ENCODE peak calls at places on chromosomes 12 and 14, in nine cellular contexts. One of them, this sample, is unnamed.

GRCh38 chr14:67973415-67973814 is 153.8 kb downstream of the RAD51B start:
- DNase-seq in ovary: no peak
- DNase-seq in upper lobe of right lung: no peak
- DNase-seq in sigmoid colon: no peak
- DNase-seq in heart left ventricle: no peak
- DNase-seq in gastrocnemius medialis: no peak
- DNase-seq in pancreas: no peak
- DNase-seq in effector memory CD4-positive, alpha-beta T cell: no peak
- DNase-seq in bronchial epithelial cell: no peak
- DNase-seq in this sample: no peak

GRCh38 chr12:124795081-124795948 is 68.3 kb downstream of the SCARB1 start:
- DNase-seq in pancreas: no peak
- DNase-seq in sigmoid colon: no peak
- DNase-seq in ovary: no peak
- DNase-seq in effector memory CD4-positive, alpha-beta T cell: no peak
- DNase-seq in bronchial epithelial cell: no peak
- DNase-seq in gastrocnemius medialis: no peak
- DNase-seq in heart left ventricle: no peak
- DNase-seq in upper lobe of right lung: no peak
- DNase-seq in this sample: no peak

GRCh38 chr12:32003654-32004053 is 44.4 kb downstream of the RESF1 start:
- DNase-seq in upper lobe of right lung: no peak
- DNase-seq in ovary: no peak
- DNase-seq in sigmoid colon: no peak
- DNase-seq in heart left ventricle: no peak
- DNase-seq in bronchial epithelial cell: no peak
- DNase-seq in effector memory CD4-positive, alpha-beta T cell: no peak
- DNase-seq in pancreas: no peak
- DNase-seq in gastrocnemius medialis: no peak
- DNase-seq in this sample: no peak

GRCh38 chr12:19882418-19882817 is 443.1 kb downstream of the AEBP2 start:
- DNase-seq in sigmoid colon: peak; percentile 59
- DNase-seq in heart left ventricle: no peak
- DNase-seq in gastrocnemius medialis: no peak
- DNase-seq in bronchial epithelial cell: no peak
- DNase-seq in pancreas: no peak
- DNase-seq in upper lobe of right lung: no peak
- DNase-seq in effector memory CD4-positive, alpha-beta T cell: no peak
- DNase-seq in ovary: no peak
- DNase-seq in this sample: no peak

GRCh38 chr14:81523616-81524015 is 10.0 kb downstream of the SEL1L start:
- DNase-seq in pancreas: no peak
- DNase-seq in heart left ventricle: no peak
- DNase-seq in ovary: no peak
- DNase-seq in gastrocnemius medialis: no peak
- DNase-seq in bronchial epithelial cell: no peak
- DNase-seq in sigmoid colon: no peak
- DNase-seq in effector memory CD4-positive, alpha-beta T cell: no peak
- DNase-seq in upper lobe of right lung: no peak
- DNase-seq in this sample: no peak

GRCh38 chr12:78885466-78885865 is 20.9 kb downstream of the SYT1 start:
- DNase-seq in effector memory CD4-positive, alpha-beta T cell: no peak
- DNase-seq in sigmoid colon: no peak
- DNase-seq in gastrocnemius medialis: no peak
- DNase-seq in upper lobe of right lung: no peak
- DNase-seq in ovary: no peak
- DNase-seq in heart left ventricle: no peak
- DNase-seq in pancreas: no peak
- DNase-seq in bronchial epithelial cell: no peak
- DNase-seq in this sample: no peak

GRCh38 chr14:105426416-105427130 is 6.9 kb downstream of the MTA1 start:
- DNase-seq in heart left ventricle: no peak
- DNase-seq in bronchial epithelial cell: no peak
- DNase-seq in effector memory CD4-positive, alpha-beta T cell: no peak
- DNase-seq in pancreas: no peak
- DNase-seq in sigmoid colon: no peak
- DNase-seq in gastrocnemius medialis: no peak
- DNase-seq in ovary: no peak
- DNase-seq in upper lobe of right lung: no peak
- DNase-seq in this sample: no peak

GRCh38 chr14:99755068-99755405 is 38.2 kb upstream of the EML1 start:
- DNase-seq in effector memory CD4-positive, alpha-beta T cell: no peak
- DNase-seq in pancreas: no peak
- DNase-seq in upper lobe of right lung: peak; percentile 51
- DNase-seq in gastrocnemius medialis: no peak
- DNase-seq in bronchial epithelial cell: no peak
- DNase-seq in sigmoid colon: no peak
- DNase-seq in heart left ventricle: no peak
- DNase-seq in ovary: no peak
- DNase-seq in this sample: no peak

GRCh38 chr14:68856572-68856971 is 63.7 kb upstream of the ZFP36L1 start:
- DNase-seq in gastrocnemius medialis: no peak
- DNase-seq in heart left ventricle: no peak
- DNase-seq in upper lobe of right lung: no peak
- DNase-seq in effector memory CD4-positive, alpha-beta T cell: no peak
- DNase-seq in sigmoid colon: no peak
- DNase-seq in ovary: no peak
- DNase-seq in bronchial epithelial cell: no peak
- DNase-seq in pancreas: no peak
- DNase-seq in this sample: no peak

GRCh38 chr12:11584213-11584855 is 65.1 kb upstream of the ETV6 start:
- DNase-seq in pancreas: no peak
- DNase-seq in bronchial epithelial cell: no peak
- DNase-seq in heart left ventricle: no peak
- DNase-seq in upper lobe of right lung: no peak
- DNase-seq in sigmoid colon: no peak
- DNase-seq in gastrocnemius medialis: no peak
- DNase-seq in ovary: no peak
- DNase-seq in effector memory CD4-positive, alpha-beta T cell: no peak
- DNase-seq in this sample: no peak

GRCh38 chr14:81169711-81170103 is 51.1 kb downstream of the GTF2A1 start:
- DNase-seq in pancreas: peak; percentile 59
- DNase-seq in ovary: peak; percentile 51
- DNase-seq in sigmoid colon: peak; percentile 87
- DNase-seq in gastrocnemius medialis: peak; percentile 54
- DNase-seq in effector memory CD4-positive, alpha-beta T cell: no peak
- DNase-seq in bronchial epithelial cell: no peak
- DNase-seq in heart left ventricle: peak; percentile 70
- DNase-seq in upper lobe of right lung: peak; percentile 83
- DNase-seq in this sample: no peak

GRCh38 chr12:47190905-47191304 is 111.1 kb upstream of the AMIGO2 start:
- DNase-seq in heart left ventricle: no peak
- DNase-seq in gastrocnemius medialis: no peak
- DNase-seq in bronchial epithelial cell: no peak
- DNase-seq in upper lobe of right lung: no peak
- DNase-seq in sigmoid colon: no peak
- DNase-seq in effector memory CD4-positive, alpha-beta T cell: no peak
- DNase-seq in pancreas: no peak
- DNase-seq in ovary: no peak
- DNase-seq in this sample: no peak

GRCh38 chr12:9883175-9883574 is 1.9 kb downstream of the KLRF2 start:
- DNase-seq in upper lobe of right lung: no peak
- DNase-seq in sigmoid colon: no peak
- DNase-seq in pancreas: no peak
- DNase-seq in bronchial epithelial cell: peak; percentile 69
- DNase-seq in heart left ventricle: no peak
- DNase-seq in gastrocnemius medialis: no peak
- DNase-seq in ovary: no peak
- DNase-seq in effector memory CD4-positive, alpha-beta T cell: no peak
- DNase-seq in this sample: no peak

GRCh38 chr14:105213396-105213795 is 32.3 kb upstream of the NUDT14 start:
- DNase-seq in bronchial epithelial cell: no peak
- DNase-seq in upper lobe of right lung: no peak
- DNase-seq in sigmoid colon: no peak
- DNase-seq in gastrocnemius medialis: no peak
- DNase-seq in effector memory CD4-positive, alpha-beta T cell: no peak
- DNase-seq in pancreas: no peak
- DNase-seq in ovary: no peak
- DNase-seq in heart left ventricle: no peak
- DNase-seq in this sample: no peak

GRCh38 chr12:63150255-63151060 is 543 bp downstream of the AVPR1A start:
- DNase-seq in effector memory CD4-positive, alpha-beta T cell: no peak
- DNase-seq in ovary: no peak
- DNase-seq in gastrocnemius medialis: no peak
- DNase-seq in upper lobe of right lung: peak; percentile 64
- DNase-seq in sigmoid colon: no peak
- DNase-seq in pancreas: peak; percentile 78
- DNase-seq in bronchial epithelial cell: no peak
- DNase-seq in heart left ventricle: peak; percentile 25
- DNase-seq in this sample: no peak

GRCh38 chr12:63154560-63154959 is 3.6 kb upstream of the AVPR1A start:
- DNase-seq in effector memory CD4-positive, alpha-beta T cell: no peak
- DNase-seq in sigmoid colon: no peak
- DNase-seq in heart left ventricle: no peak
- DNase-seq in pancreas: no peak
- DNase-seq in ovary: no peak
- DNase-seq in bronchial epithelial cell: no peak
- DNase-seq in upper lobe of right lung: no peak
- DNase-seq in gastrocnemius medialis: no peak
- DNase-seq in this sample: no peak

GRCh38 chr12:63149884-63150254 is 1.1 kb downstream of the AVPR1A start:
- DNase-seq in sigmoid colon: no peak
- DNase-seq in heart left ventricle: no peak
- DNase-seq in effector memory CD4-positive, alpha-beta T cell: no peak
- DNase-seq in ovary: no peak
- DNase-seq in bronchial epithelial cell: no peak
- DNase-seq in gastrocnemius medialis: no peak
- DNase-seq in upper lobe of right lung: no peak
- DNase-seq in pancreas: no peak
- DNase-seq in this sample: no peak

GRCh38 chr12:63151898-63152700 is 1.1 kb upstream of the AVPR1A start:
- DNase-seq in sigmoid colon: no peak
- DNase-seq in effector memory CD4-positive, alpha-beta T cell: no peak
- DNase-seq in gastrocnemius medialis: peak; percentile 1
- DNase-seq in upper lobe of right lung: no peak
- DNase-seq in pancreas: peak; percentile 28
- DNase-seq in ovary: peak; percentile 13
- DNase-seq in bronchial epithelial cell: peak; percentile 44
- DNase-seq in heart left ventricle: peak; percentile 38
- DNase-seq in this sample: no peak

GRCh38 chr12:63151061-63151897 is at the start of gene AVPR1A:
- DNase-seq in bronchial epithelial cell: no peak
- DNase-seq in ovary: no peak
- DNase-seq in pancreas: peak; percentile 32
- DNase-seq in heart left ventricle: peak; percentile 49
- DNase-seq in sigmoid colon: no peak
- DNase-seq in gastrocnemius medialis: peak; percentile 5
- DNase-seq in effector memory CD4-positive, alpha-beta T cell: no peak
- DNase-seq in upper lobe of right lung: no peak
- DNase-seq in this sample: no peak
- H3K4me3 ChIP-seq in bronchial epithelial cell: peak within 1 kb of the TSS; percentile 8
- H3K4me3 ChIP-seq in ovary: peak within 1 kb of the TSS; percentile 47
- H3K4me3 ChIP-seq in pancreas: peak within 1 kb of the TSS; percentile 19
- H3K4me3 ChIP-seq in heart left ventricle: peak within 1 kb of the TSS; percentile 51
- H3K4me3 ChIP-seq in sigmoid colon: peak within 1 kb of the TSS; percentile 40
- H3K4me3 ChIP-seq in gastrocnemius medialis: peak within 1 kb of the TSS; percentile 47
- H3K4me3 ChIP-seq in effector memory CD4-positive, alpha-beta T cell: no peak within 1 kb of the TSS
- H3K4me3 ChIP-seq in upper lobe of right lung: peak within 1 kb of the TSS; percentile 23
- H3K4me3 ChIP-seq in this sample: no peak within 1 kb of the TSS

GRCh38 chr14:95452176-95452889 is 64.1 kb downstream of the SYNE3 start:
- DNase-seq in effector memory CD4-positive, alpha-beta T cell: no peak
- DNase-seq in heart left ventricle: no peak
- DNase-seq in pancreas: no peak
- DNase-seq in sigmoid colon: no peak
- DNase-seq in upper lobe of right lung: no peak
- DNase-seq in bronchial epithelial cell: peak; percentile 9
- DNase-seq in gastrocnemius medialis: no peak
- DNase-seq in ovary: no peak
- DNase-seq in this sample: no peak
- H3K36me3 ChIP-seq in effector memory CD4-positive, alpha-beta T cell: peaks cover 92% of the 10 kb centered on the region
- H3K36me3 ChIP-seq in heart left ventricle: peaks cover 11% of the 10 kb centered on the region
- H3K36me3 ChIP-seq in pancreas: no peaks in the 10 kb centered on the region
- H3K36me3 ChIP-seq in sigmoid colon: no peaks in the 10 kb centered on the region
- H3K36me3 ChIP-seq in upper lobe of right lung: peaks cover 49% of the 10 kb centered on the region
- H3K36me3 ChIP-seq in bronchial epithelial cell: no peaks in the 10 kb centered on the region
- H3K36me3 ChIP-seq in gastrocnemius medialis: no peaks in the 10 kb centered on the region
- H3K36me3 ChIP-seq in ovary: no peaks in the 10 kb centered on the region
- H3K36me3 ChIP-seq in this sample: peaks cover 47% of the 10 kb centered on the region

DNA sequence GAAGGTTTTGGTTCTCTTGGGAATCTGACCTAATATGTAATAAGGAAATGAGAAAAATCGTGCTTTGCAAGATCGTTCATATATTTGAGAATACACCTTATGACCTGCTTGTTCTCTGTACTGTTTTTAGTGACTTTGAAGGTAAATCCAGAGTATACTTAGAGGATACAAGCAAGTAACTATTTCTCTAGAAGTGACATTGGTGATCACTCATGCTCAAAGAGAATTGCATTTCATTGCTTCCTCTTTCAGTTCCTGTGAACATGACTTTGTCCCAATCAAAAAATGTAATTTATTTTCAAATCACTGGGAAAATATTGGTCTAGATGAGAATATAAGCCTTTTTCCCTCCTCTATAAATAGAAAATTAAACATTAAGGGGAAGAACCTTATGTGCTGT is 2.7 kb downstream of the KTN1 start:
- DNase-seq in gastrocnemius medialis: no peak
- DNase-seq in pancreas: no peak
- DNase-seq in upper lobe of right lung: no peak
- DNase-seq in heart left ventricle: no peak
- DNase-seq in ovary: no peak
- DNase-seq in bronchial epithelial cell: no peak
- DNase-seq in sigmoid colon: no peak
- DNase-seq in effector memory CD4-positive, alpha-beta T cell: no peak
- DNase-seq in this sample: no peak
- H3K4me3 ChIP-seq in gastrocnemius medialis: no peak overlapping the region
- H3K4me3 ChIP-seq in pancreas: no peak overlapping the region
- H3K4me3 ChIP-seq in upper lobe of right lung: no peak overlapping the region
- H3K4me3 ChIP-seq in heart left ventricle: peak overlapping the region; percentile 19
- H3K4me3 ChIP-seq in ovary: no peak overlapping the region
- H3K4me3 ChIP-seq in bronchial epithelial cell: no peak overlapping the region
- H3K4me3 ChIP-seq in sigmoid colon: no peak overlapping the region
- H3K4me3 ChIP-seq in effector memory CD4-positive, alpha-beta T cell: no peak overlapping the region
- H3K4me3 ChIP-seq in this sample: no peak overlapping the region

GRCh38 chr12:2829275-2829674 is 5.6 kb downstream of the NRIP2 start:
- DNase-seq in heart left ventricle: no peak
- DNase-seq in effector memory CD4-positive, alpha-beta T cell: no peak
- DNase-seq in upper lobe of right lung: no peak
- DNase-seq in gastrocnemius medialis: no peak
- DNase-seq in sigmoid colon: no peak
- DNase-seq in bronchial epithelial cell: no peak
- DNase-seq in pancreas: no peak
- DNase-seq in ovary: no peak
- DNase-seq in this sample: no peak
- H3K36me3 ChIP-seq in heart left ventricle: peaks cover 15% of the 10 kb centered on the region
- H3K36me3 ChIP-seq in effector memory CD4-positive, alpha-beta T cell: peaks cover 49% of the 10 kb centered on the region
- H3K36me3 ChIP-seq in upper lobe of right lung: peaks cover 48% of the 10 kb centered on the region
- H3K36me3 ChIP-seq in gastrocnemius medialis: no peaks in the 10 kb centered on the region
- H3K36me3 ChIP-seq in sigmoid colon: peaks cover 3% of the 10 kb centered on the region
- H3K36me3 ChIP-seq in bronchial epithelial cell: peaks cover 16% of the 10 kb centered on the region
- H3K36me3 ChIP-seq in pancreas: peaks cover 14% of the 10 kb centered on the region
- H3K36me3 ChIP-seq in ovary: no peaks in the 10 kb centered on the region
- H3K36me3 ChIP-seq in this sample: peaks cover 40% of the 10 kb centered on the region